ENCODE peak calls at places on chromosomes 3 and 15, in seven cellular contexts. K is ovary, N is tibial artery, M is iPS DF 6.9, C is BE2C, B is heart left ventricle, X is breast epithelium. V is an unnamed sample.
A peak's percentile ranks its signal among the peaks of the same experiment; 100 is the strongest.

GRCh38 chr3:120147072-120147871 is 53.0 kb upstream of the GSK3B start:
- DNase-seq in C (no peak), N (no peak), B (no peak), M (no peak), X (peak; percentile 38), K (no peak), V (no peak)

GRCh38 chr15:70451861-70452653 is 311.3 kb downstream of the UACA start:
- DNase-seq in X (no peak), M (peak; percentile 45), B (no peak), N (no peak), C (no peak), K (no peak), V (peak; percentile 82)

GRCh38 chr3:157136647-157137387 is 23.1 kb downstream of the CCNL1 start:
- DNase-seq in K (no peak), M (no peak), B (no peak), X (peak; percentile 48), C (no peak), N (peak; percentile 27), V (peak; percentile 74)

GRCh38 chr3:186929676-186930075 is 650 bp upstream of the ST6GAL1 start:
- DNase-seq in B (no peak), K (no peak), M (no peak), X (no peak), C (no peak), N (no peak), V (no peak)

GRCh38 chr15:46442901-46443590 is 808.2 kb downstream of the SQOR start:
- DNase-seq in B (no peak), K (no peak), M (no peak), C (no peak), N (no peak), X (no peak), V (no peak)

GRCh38 chr3:2770451-2770850 is 339.7 kb downstream of the IL5RA start:
- DNase-seq in N (no peak), K (no peak), C (no peak), X (no peak), B (no peak), M (no peak), V (no peak)

GRCh38 chr15:48631191-48631770 is 14.2 kb downstream of the FBN1 start:
- DNase-seq in K (no peak), M (no peak), B (no peak), N (no peak), X (no peak), C (peak; percentile 22), V (no peak)

GRCh38 chr15:25763206-25763880 is 99.8 kb downstream of the ATP10A start:
- DNase-seq in B (no peak), M (no peak), C (no peak), K (no peak), X (no peak), N (no peak), V (no peak)

GRCh38 chr15:60005352-60006202 is 1.5 kb downstream of the FOXB1 start:
- DNase-seq in B (no peak), C (no peak), X (no peak), N (no peak), K (no peak), M (no peak), V (peak; percentile 78)

GRCh38 chr3:127815641-127816605 is 6.4 kb downstream of the MGLL start:
- DNase-seq in B (no peak), M (no peak), X (no peak), K (no peak), C (no peak), N (no peak), V (peak; percentile 56)

GRCh38 chr15:77866596-77867125 is 210.8 kb downstream of the TBC1D2B start:
- DNase-seq in N (no peak), K (no peak), C (no peak), B (no peak), X (no peak), M (no peak), V (no peak)

GRCh38 chr15:24856397-24857093 is 98.2 kb upstream of the SNRPN start:
- DNase-seq in C (peak; percentile 79), X (no peak), K (no peak), N (no peak), M (peak; percentile 92), B (peak; percentile 80), V (no peak)

GRCh38 chr15:26160343-26160742 is 297.2 kb upstream of the ATP10A start:
- DNase-seq in M (no peak), B (no peak), K (no peak), X (no peak), C (no peak), N (no peak), V (no peak)

GRCh38 chr15:80588801-80589200 is 106.3 kb upstream of the ABHD17C start:
- DNase-seq in C (no peak), M (no peak), K (no peak), X (no peak), B (no peak), N (peak; percentile 3), V (no peak)

GRCh38 chr3:111592143-111592542 is 3.0 kb downstream of the ZBED2 start:
- DNase-seq in C (no peak), N (no peak), X (no peak), B (no peak), K (no peak), M (no peak), V (no peak)
- H3K4me3 ChIP-seq in C (no peak overlapping the region), N (no peak overlapping the region), X (no peak overlapping the region), B (no peak overlapping the region), K (no peak overlapping the region), M (no peak overlapping the region), V (no peak overlapping the region)

GRCh38 chr15:99228120-99228770 is 21.1 kb downstream of the TTC23 start:
- DNase-seq in N (no peak), M (no peak), C (no peak), B (no peak), X (no peak), K (no peak), V (no peak)

GRCh38 chr15:99230867-99231266 is 18.5 kb downstream of the TTC23 start:
- DNase-seq in X (no peak), B (no peak), N (no peak), M (no peak), K (no peak), C (no peak), V (no peak)

GRCh38 chr15:99224372-99224771 is 25.0 kb downstream of the TTC23 start:
- DNase-seq in X (no peak), C (no peak), B (no peak), M (no peak), K (no peak), N (no peak), V (no peak)

GRCh38 chr15:99224815-99225214 is 24.6 kb downstream of the TTC23 start:
- DNase-seq in N (no peak), B (no peak), M (no peak), X (no peak), C (no peak), K (no peak), V (no peak)

DNA sequence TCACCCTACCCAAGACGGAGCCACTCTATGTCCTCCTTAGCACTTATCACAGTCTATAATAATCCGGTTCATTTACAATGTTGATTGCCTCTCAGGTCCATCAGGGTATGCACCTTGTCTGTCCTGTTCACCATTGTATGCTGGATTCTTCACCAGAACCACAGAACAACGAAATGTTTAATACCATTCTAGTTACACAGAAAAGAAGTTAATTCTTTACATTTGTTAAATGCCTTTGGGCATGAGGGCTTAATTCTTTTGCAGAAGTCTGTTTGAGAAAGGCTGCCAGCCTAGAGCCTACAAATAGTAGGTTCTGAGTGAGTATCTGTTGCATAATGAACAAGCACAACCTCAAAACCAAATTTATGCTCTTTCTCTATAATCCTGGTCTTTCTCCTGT is 22.6 kb downstream of the TTC23 start:
- DNase-seq in B (no peak), M (no peak), X (no peak), N (no peak), C (no peak), K (no peak), V (no peak)
- H3K36me3 ChIP-seq in B (peaks cover 70% of the 10 kb centered on the region), M (peaks cover 2% of the 10 kb centered on the region), X (no peaks in the 10 kb centered on the region), N (peaks cover 19% of the 10 kb centered on the region), C (no peaks in the 10 kb centered on the region), K (no peaks in the 10 kb centered on the region), V (peaks cover 9% of the 10 kb centered on the region)

GRCh38 chr15:45050587-45050986 is 27.6 kb downstream of the SORD start:
- DNase-seq in B (no peak), C (no peak), X (no peak), N (no peak), M (no peak), K (no peak), V (no peak)

GRCh38 chr15:45048784-45049631 is 26.0 kb downstream of the SORD start:
- DNase-seq in C (no peak), B (peak; percentile 21), M (no peak), X (no peak), K (no peak), N (no peak), V (no peak)
- H3K4me3 ChIP-seq in C (peak overlapping the region; percentile 2), B (no peak overlapping the region), M (no peak overlapping the region), X (no peak overlapping the region), K (no peak overlapping the region), N (no peak overlapping the region), V (no peak overlapping the region)

GRCh38 chr15:90750186-90750585 is 33.0 kb downstream of the BLM start:
- DNase-seq in C (no peak), B (no peak), X (no peak), M (no peak), N (no peak), K (no peak), V (no peak)
- H3K36me3 ChIP-seq in C (peaks cover 24% of the 10 kb centered on the region), B (no peaks in the 10 kb centered on the region), X (no peaks in the 10 kb centered on the region), M (peaks cover 4% of the 10 kb centered on the region), N (no peaks in the 10 kb centered on the region), K (no peaks in the 10 kb centered on the region), V (no peaks in the 10 kb centered on the region)

DNA sequence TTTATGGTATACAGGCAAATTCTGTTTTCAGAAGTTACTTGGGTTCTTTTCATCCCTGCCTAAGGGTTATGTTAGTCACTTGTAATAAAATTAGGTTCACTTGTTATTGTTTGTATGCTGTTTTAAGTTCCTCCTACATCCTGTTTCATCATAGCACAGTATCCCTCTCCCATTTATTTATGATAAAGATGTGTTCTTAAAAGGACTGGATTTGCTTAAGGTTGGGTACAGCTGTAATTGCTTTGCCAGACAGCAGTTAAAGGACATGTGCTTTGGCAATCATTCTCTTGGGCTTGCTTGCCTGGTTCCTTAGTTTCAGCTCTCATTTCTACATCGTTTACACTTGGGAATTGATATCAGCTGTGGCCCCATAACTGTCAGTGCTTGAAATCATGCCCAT is 11.7 kb downstream of the ATP2C1 start:
- DNase-seq in M (no peak), C (peak; percentile 45), B (no peak), N (no peak), X (no peak), K (no peak), V (no peak)
- H3K4me3 ChIP-seq in M (no peak overlapping the region), C (peak overlapping the region; percentile 9), B (no peak overlapping the region), N (no peak overlapping the region), X (no peak overlapping the region), K (no peak overlapping the region), V (no peak overlapping the region)

GRCh38 chr3:152300029-152300764 is 31.5 kb downstream of the MBNL1 start:
- DNase-seq in N (no peak), X (no peak), M (no peak), B (no peak), K (no peak), C (no peak), V (no peak)
- H3K36me3 ChIP-seq in N (no peaks in the 10 kb centered on the region), X (no peaks in the 10 kb centered on the region), M (no peaks in the 10 kb centered on the region), B (peaks cover 5% of the 10 kb centered on the region), K (no peaks in the 10 kb centered on the region), C (peaks cover 4% of the 10 kb centered on the region), V (no peaks in the 10 kb centered on the region)